ENCODE peak calls at places on chromosomes 12 and 14, in nine cellular contexts. H is mesenchymal stem cell, R is transverse colon, K is GM23338, N is small intestine, G is cardiac muscle cell, P is Peyer's patch, U is IMR-90, F is heart left ventricle. Z is an unnamed sample.

GRCh38 chr12:72289633-72290032 is 17.5 kb downstream of the TRHDE start:
- DNase-seq in F (no peak), G (no peak), P (no peak), R (no peak), K (no peak), H (no peak), U (peak; percentile 60), N (no peak), Z (no peak)

GRCh38 chr14:44149597-44149996 is 357.5 kb downstream of the FSCB start:
- DNase-seq in R (no peak), U (no peak), F (no peak), G (peak; percentile 60), H (peak; percentile 41), N (peak; percentile 15), K (peak; percentile 91), P (no peak), Z (no peak)

GRCh38 chr12:7716391-7716790 is 5.2 kb downstream of the DPPA3 start:
- DNase-seq in F (no peak), N (peak; percentile 31), H (no peak), R (no peak), K (peak; percentile 59), G (no peak), U (no peak), P (no peak), Z (no peak)

GRCh38 chr14:60760648-60761364 is 26.2 kb downstream of the MNAT1 start:
- DNase-seq in R (no peak), U (no peak), G (no peak), P (no peak), N (peak; percentile 55), H (no peak), K (peak; percentile 89), F (no peak), Z (no peak)

GRCh38 chr12:7060353-7060954 is at the start of gene C1S:
- DNase-seq in P (no peak), N (peak; percentile 14), F (peak; percentile 69), U (peak; percentile 99), K (peak; percentile 84), R (peak; percentile 54), G (peak; percentile 99), H (peak; percentile 99), Z (no peak)

GRCh38 chr14:69573841-69574265 is 818 bp downstream of the CCDC177 start:
- DNase-seq in P (no peak), R (no peak), F (no peak), U (no peak), G (peak; percentile 25), H (no peak), N (no peak), K (peak; percentile 61), Z (no peak)

GRCh38 chr12:7190268-7191055 is 976 bp downstream of the PEX5 start:
- DNase-seq in G (peak; percentile 21), F (peak; percentile 28), U (peak; percentile 6), N (peak; percentile 6), R (peak; percentile 32), K (peak; percentile 65), H (peak; percentile 20), P (no peak), Z (peak; percentile 39)

GRCh38 chr14:89428556-89429196 is 11.6 kb upstream of the FOXN3 start:
- DNase-seq in N (no peak), F (no peak), H (no peak), G (no peak), U (peak; percentile 22), P (no peak), R (no peak), K (no peak), Z (peak; percentile 39)

GRCh38 chr12:68374315-68374982 is 42.3 kb upstream of the MDM1 start:
- DNase-seq in K (no peak), G (no peak), H (no peak), R (peak; percentile 48), F (no peak), U (no peak), N (no peak), P (no peak), Z (no peak)

GRCh38 chr14:106586098-106586704 is 1059.8 kb downstream of the TMEM121 start:
- DNase-seq in U (no peak), F (no peak), N (peak; percentile 35), G (no peak), P (peak; percentile 83), R (peak; percentile 58), H (no peak), K (peak; percentile 1), Z (no peak)

GRCh38 chr14:74658535-74659130 is 46.6 kb upstream of the LTBP2 start:
- DNase-seq in N (no peak), F (no peak), U (peak; percentile 69), H (no peak), K (no peak), G (peak; percentile 56), P (no peak), R (no peak), Z (no peak)

GRCh38 chr12:15049456-15050153 is 76.8 kb downstream of the PDE6H start:
- DNase-seq in K (no peak), F (no peak), P (no peak), R (no peak), H (no peak), G (no peak), N (no peak), U (no peak), Z (no peak)

GRCh38 chr12:93387780-93388179 is 10.1 kb downstream of the NUDT4 start:
- DNase-seq in F (no peak), H (peak; percentile 62), G (peak; percentile 47), K (no peak), N (no peak), U (peak; percentile 81), R (no peak), P (no peak), Z (no peak)

GRCh38 chr12:29725587-29726320 is 58.0 kb downstream of the TMTC1 start:
- DNase-seq in K (no peak), P (no peak), F (peak; percentile 74), R (peak; percentile 19), U (peak; percentile 70), N (no peak), H (peak; percentile 66), G (peak; percentile 97), Z (no peak)

GRCh38 chr14:81401420-81402122 is 1.4 kb upstream of the STON2 start:
- DNase-seq in G (peak; percentile 88), P (no peak), U (peak; percentile 64), R (no peak), N (no peak), F (no peak), H (peak; percentile 44), K (no peak), Z (no peak)

GRCh38 chr12:66612053-66612775 is 66.7 kb downstream of the GRIP1 start:
- DNase-seq in K (no peak), R (no peak), N (no peak), P (no peak), G (no peak), U (no peak), F (no peak), H (no peak), Z (no peak)
- H3K27ac ChIP-seq in K (no peak overlapping the region), R (no peak overlapping the region), N (no peak overlapping the region), P (no peak overlapping the region), G (no peak overlapping the region), U (no peak overlapping the region), F (no peak overlapping the region), H (no peak overlapping the region), Z (no peak overlapping the region)

GRCh38 chr12:53956251-53956887 is 1.7 kb downstream of the HOXC12 start:
- DNase-seq in R (no peak), K (no peak), N (no peak), U (no peak), F (no peak), H (no peak), G (no peak), P (no peak), Z (no peak)

GRCh38 chr12:53953831-53954693 is 641 bp upstream of the HOXC12 start:
- DNase-seq in H (no peak), F (no peak), K (no peak), U (no peak), N (no peak), R (no peak), P (no peak), G (no peak), Z (no peak)

GRCh38 chr12:53954694-53955035 is at the start of gene HOXC12:
- DNase-seq in P (no peak), U (no peak), N (no peak), G (no peak), R (no peak), H (no peak), F (no peak), K (peak; percentile 42), Z (no peak)

GRCh38 chr12:53955776-53956250 is 1.1 kb downstream of the HOXC12 start:
- DNase-seq in P (no peak), G (no peak), N (no peak), F (no peak), K (no peak), R (no peak), U (no peak), H (no peak), Z (no peak)

GRCh38 chr12:53955036-53955775 is 503 bp downstream of the HOXC12 start:
- DNase-seq in F (no peak), R (no peak), H (no peak), P (no peak), U (no peak), G (no peak), K (peak; percentile 50), N (no peak), Z (no peak)
- H3K27ac ChIP-seq in F (no peak overlapping the region), R (no peak overlapping the region), H (no peak overlapping the region), P (no peak overlapping the region), U (no peak overlapping the region), G (no peak overlapping the region), K (no peak overlapping the region), N (no peak overlapping the region), Z (no peak overlapping the region)

DNA sequence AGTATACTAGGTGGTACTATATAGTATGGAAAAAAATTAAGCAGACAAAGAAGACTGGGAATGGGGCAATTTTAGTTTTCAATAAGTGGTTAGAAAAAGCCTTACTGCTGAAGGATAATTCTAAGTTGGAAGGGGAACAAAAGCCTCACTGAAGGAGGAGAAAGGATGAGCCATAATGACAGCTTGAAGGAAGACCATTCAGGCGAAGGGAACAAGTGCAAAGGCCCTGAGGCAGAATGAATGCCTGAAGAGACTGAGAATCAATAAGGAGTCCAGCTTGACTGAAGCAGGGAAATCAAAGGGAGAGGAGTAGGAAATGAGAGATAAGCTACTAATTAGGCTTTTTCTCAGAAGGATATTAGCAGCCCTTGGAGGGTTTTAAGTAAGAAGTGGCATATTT is 28.5 kb downstream of the PPP1R13B start:
- DNase-seq in U (no peak), G (no peak), R (no peak), N (no peak), F (no peak), P (no peak), K (no peak), H (no peak), Z (no peak)
- H3K27ac ChIP-seq in U (no peak overlapping the region), G (peak overlapping the region; percentile 94), R (no peak overlapping the region), N (no peak overlapping the region), F (peak overlapping the region; percentile 81), P (no peak overlapping the region), K (no peak overlapping the region), H (no peak overlapping the region), Z (no peak overlapping the region)

DNA sequence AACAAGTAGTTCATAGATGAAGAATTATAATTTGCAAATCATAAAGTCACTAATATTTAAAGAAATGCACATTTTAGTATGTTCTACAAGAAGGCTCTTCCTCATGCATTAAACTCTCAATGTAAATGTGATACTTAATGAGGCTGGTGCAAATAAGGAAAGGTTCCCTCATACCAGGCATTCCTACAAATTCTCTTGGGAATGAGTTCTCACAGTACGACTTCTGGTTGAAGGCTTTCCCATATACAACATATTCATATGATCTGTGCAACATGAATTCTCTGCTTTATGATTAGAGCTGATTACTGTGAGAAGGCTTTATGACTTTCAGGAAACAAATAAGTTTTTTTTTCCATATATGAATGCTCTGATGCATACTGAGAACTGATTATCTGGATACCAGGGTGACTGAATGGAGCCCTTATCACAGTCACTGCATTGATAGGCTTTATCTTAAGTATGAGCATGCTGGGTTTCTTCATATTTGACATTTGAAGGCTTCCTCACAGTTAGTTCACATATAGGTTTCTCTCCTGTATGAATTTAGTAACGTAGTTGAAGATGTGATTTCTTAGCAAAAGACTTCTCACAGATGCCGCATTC is 293.9 kb downstream of the RAD51B start:
- DNase-seq in R (no peak), U (no peak), H (no peak), P (no peak), N (peak; percentile 32), G (peak; percentile 75), F (no peak), K (peak; percentile 64), Z (no peak)
- H3K27ac ChIP-seq in R (no peak overlapping the region), U (no peak overlapping the region), H (no peak overlapping the region), P (no peak overlapping the region), N (no peak overlapping the region), G (peak overlapping the region; percentile 93), F (no peak overlapping the region), K (peak overlapping the region; percentile 4), Z (no peak overlapping the region)

Z was measured in substantia nigra.